ENCODE peak calls at places on chromosomes 6 and 20, in eight cellular contexts. One of them, this sample, is unnamed.

GRCh38 chr6:63307581-63308246 is 12.1 kb downstream of the LGSN start:
- DNase-seq in astrocyte of the spinal cord: peak; percentile 40
- DNase-seq in upper lobe of right lung: no peak
- DNase-seq in psoas muscle: no peak
- DNase-seq in AG04450: peak; percentile 23
- DNase-seq in lower lobe of right lung: no peak
- DNase-seq in endothelial cell: peak; percentile 8
- DNase-seq in CD8-positive, alpha-beta T cell: no peak
- DNase-seq in this sample: no peak

GRCh38 chr20:57022306-57022705 is 244.1 kb downstream of the BMP7 start:
- DNase-seq in astrocyte of the spinal cord: no peak
- DNase-seq in upper lobe of right lung: no peak
- DNase-seq in psoas muscle: no peak
- DNase-seq in AG04450: no peak
- DNase-seq in lower lobe of right lung: no peak
- DNase-seq in endothelial cell: no peak
- DNase-seq in CD8-positive, alpha-beta T cell: no peak
- DNase-seq in this sample: no peak

GRCh38 chr20:63738687-63739128 is 868 bp upstream of the SLC2A4RG start:
- DNase-seq in astrocyte of the spinal cord: peak; percentile 28
- DNase-seq in upper lobe of right lung: peak; percentile 89
- DNase-seq in psoas muscle: peak; percentile 86
- DNase-seq in AG04450: no peak
- DNase-seq in lower lobe of right lung: peak; percentile 79
- DNase-seq in endothelial cell: peak; percentile 60
- DNase-seq in CD8-positive, alpha-beta T cell: no peak
- DNase-seq in this sample: no peak

GRCh38 chr6:134293659-134294161 is 24.2 kb downstream of the SGK1 start:
- DNase-seq in astrocyte of the spinal cord: no peak
- DNase-seq in upper lobe of right lung: no peak
- DNase-seq in psoas muscle: no peak
- DNase-seq in AG04450: no peak
- DNase-seq in lower lobe of right lung: no peak
- DNase-seq in endothelial cell: no peak
- DNase-seq in CD8-positive, alpha-beta T cell: no peak
- DNase-seq in this sample: no peak

GRCh38 chr6:452301-453067 is 60.9 kb downstream of the IRF4 start:
- DNase-seq in astrocyte of the spinal cord: no peak
- DNase-seq in upper lobe of right lung: no peak
- DNase-seq in psoas muscle: no peak
- DNase-seq in AG04450: no peak
- DNase-seq in lower lobe of right lung: no peak
- DNase-seq in endothelial cell: no peak
- DNase-seq in CD8-positive, alpha-beta T cell: no peak
- DNase-seq in this sample: no peak

GRCh38 chr6:108565893-108566292 is 5.2 kb downstream of the FOXO3 start:
- DNase-seq in astrocyte of the spinal cord: peak; percentile 46
- DNase-seq in upper lobe of right lung: no peak
- DNase-seq in psoas muscle: no peak
- DNase-seq in AG04450: no peak
- DNase-seq in lower lobe of right lung: no peak
- DNase-seq in endothelial cell: no peak
- DNase-seq in CD8-positive, alpha-beta T cell: no peak
- DNase-seq in this sample: no peak

GRCh38 chr6:41576667-41577066 is 30.5 kb downstream of the FOXP4 start:
- DNase-seq in astrocyte of the spinal cord: no peak
- DNase-seq in upper lobe of right lung: no peak
- DNase-seq in psoas muscle: no peak
- DNase-seq in AG04450: no peak
- DNase-seq in lower lobe of right lung: no peak
- DNase-seq in endothelial cell: no peak
- DNase-seq in CD8-positive, alpha-beta T cell: no peak
- DNase-seq in this sample: no peak

GRCh38 chr6:145006914-145007313 is 721.8 kb downstream of the UTRN start:
- DNase-seq in astrocyte of the spinal cord: no peak
- DNase-seq in upper lobe of right lung: no peak
- DNase-seq in psoas muscle: no peak
- DNase-seq in AG04450: no peak
- DNase-seq in lower lobe of right lung: no peak
- DNase-seq in endothelial cell: no peak
- DNase-seq in CD8-positive, alpha-beta T cell: no peak
- DNase-seq in this sample: no peak

GRCh38 chr6:56652231-56652630 is 9.5 kb upstream of the DST start:
- DNase-seq in astrocyte of the spinal cord: peak; percentile 47
- DNase-seq in upper lobe of right lung: no peak
- DNase-seq in psoas muscle: no peak
- DNase-seq in AG04450: no peak
- DNase-seq in lower lobe of right lung: no peak
- DNase-seq in endothelial cell: no peak
- DNase-seq in CD8-positive, alpha-beta T cell: no peak
- DNase-seq in this sample: no peak

GRCh38 chr6:41635365-41635764 is 2.9 kb upstream of the MDFI start:
- DNase-seq in astrocyte of the spinal cord: no peak
- DNase-seq in upper lobe of right lung: peak; percentile 3
- DNase-seq in psoas muscle: no peak
- DNase-seq in AG04450: no peak
- DNase-seq in lower lobe of right lung: peak; percentile 25
- DNase-seq in endothelial cell: no peak
- DNase-seq in CD8-positive, alpha-beta T cell: no peak
- DNase-seq in this sample: no peak

GRCh38 chr20:50393242-50393641 is 116.9 kb upstream of the PTPN1 start:
- DNase-seq in astrocyte of the spinal cord: no peak
- DNase-seq in upper lobe of right lung: no peak
- DNase-seq in psoas muscle: no peak
- DNase-seq in AG04450: no peak
- DNase-seq in lower lobe of right lung: no peak
- DNase-seq in endothelial cell: no peak
- DNase-seq in CD8-positive, alpha-beta T cell: no peak
- DNase-seq in this sample: no peak

GRCh38 chr20:34403908-34404307 is 40.8 kb downstream of the ITCH start:
- DNase-seq in astrocyte of the spinal cord: no peak
- DNase-seq in upper lobe of right lung: no peak
- DNase-seq in psoas muscle: no peak
- DNase-seq in AG04450: no peak
- DNase-seq in lower lobe of right lung: no peak
- DNase-seq in endothelial cell: no peak
- DNase-seq in CD8-positive, alpha-beta T cell: no peak
- DNase-seq in this sample: no peak

GRCh38 chr6:927157-927556 is 234.2 kb upstream of the EXOC2 start:
- DNase-seq in astrocyte of the spinal cord: no peak
- DNase-seq in upper lobe of right lung: no peak
- DNase-seq in psoas muscle: no peak
- DNase-seq in AG04450: no peak
- DNase-seq in lower lobe of right lung: no peak
- DNase-seq in endothelial cell: no peak
- DNase-seq in CD8-positive, alpha-beta T cell: no peak
- DNase-seq in this sample: no peak

GRCh38 chr20:17613328-17614175 is 43.7 kb downstream of the DSTN start:
- DNase-seq in astrocyte of the spinal cord: no peak
- DNase-seq in upper lobe of right lung: peak; percentile 64
- DNase-seq in psoas muscle: peak; percentile 43
- DNase-seq in AG04450: no peak
- DNase-seq in lower lobe of right lung: peak; percentile 42
- DNase-seq in endothelial cell: no peak
- DNase-seq in CD8-positive, alpha-beta T cell: no peak
- DNase-seq in this sample: peak; percentile 52

GRCh38 chr6:26104457-26105108 is 17.4 kb downstream of the HFE start:
- DNase-seq in astrocyte of the spinal cord: no peak
- DNase-seq in upper lobe of right lung: no peak
- DNase-seq in psoas muscle: no peak
- DNase-seq in AG04450: no peak
- DNase-seq in lower lobe of right lung: no peak
- DNase-seq in endothelial cell: no peak
- DNase-seq in CD8-positive, alpha-beta T cell: no peak
- DNase-seq in this sample: no peak

DNA sequence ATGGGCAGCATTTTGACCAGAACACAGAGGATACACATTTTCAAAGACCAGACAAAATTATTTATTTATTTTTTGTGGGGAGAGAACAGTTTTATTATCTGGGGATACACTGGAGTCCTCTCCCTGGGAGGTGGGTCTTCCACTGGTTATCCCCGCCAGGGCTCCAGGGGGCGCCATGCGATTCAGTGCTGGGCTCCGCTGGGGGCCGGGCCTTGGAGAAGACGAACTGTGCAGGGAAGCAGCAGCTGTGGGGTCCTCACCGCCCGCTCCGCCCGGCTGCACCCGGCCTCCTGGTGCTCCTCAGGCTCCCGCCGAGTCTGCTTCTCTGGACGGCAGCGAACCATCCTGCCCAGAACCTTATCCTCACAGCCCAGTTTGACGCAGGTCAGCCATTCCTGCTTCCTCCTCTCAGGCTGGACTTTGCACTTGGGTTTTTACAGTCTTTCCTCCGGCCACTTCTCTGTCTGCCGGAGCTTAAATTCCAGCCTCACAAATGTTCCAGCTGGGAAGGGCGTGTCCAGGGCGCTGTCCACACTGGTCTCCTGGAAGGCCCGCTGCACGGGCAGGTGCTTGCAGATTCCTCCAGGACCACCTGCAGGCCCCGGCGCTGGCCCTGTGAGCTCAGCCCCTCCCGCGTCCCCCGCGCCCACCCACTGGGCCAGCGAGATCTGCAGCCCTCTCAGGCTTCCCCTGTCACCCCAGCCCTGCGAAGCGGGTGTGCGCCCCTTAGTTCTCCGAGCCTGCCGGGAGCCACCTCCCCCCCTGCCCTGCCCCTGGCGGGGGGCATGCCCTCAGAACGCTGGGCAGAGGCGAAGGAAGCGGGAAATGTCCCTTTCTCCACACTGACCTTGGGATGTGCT is 1830.0 kb upstream of the DEFB115 start:
- DNase-seq in astrocyte of the spinal cord: no peak
- DNase-seq in upper lobe of right lung: no peak
- DNase-seq in psoas muscle: no peak
- DNase-seq in AG04450: no peak
- DNase-seq in lower lobe of right lung: no peak
- DNase-seq in endothelial cell: no peak
- DNase-seq in CD8-positive, alpha-beta T cell: no peak
- DNase-seq in this sample: no peak
- TF ChIP-seq CTCF in astrocyte of the spinal cord: no peak
- TF ChIP-seq CTCF in upper lobe of right lung: no peak
- TF ChIP-seq CTCF in psoas muscle: no peak
- TF ChIP-seq CTCF in AG04450: no peak
- TF ChIP-seq CTCF in lower lobe of right lung: no peak
- TF ChIP-seq CTCF in endothelial cell: no peak
- TF ChIP-seq CTCF in CD8-positive, alpha-beta T cell: no peak
- TF ChIP-seq CTCF in this sample: no peak

GRCh38 chr6:82397962-82398692 is 34.5 kb downstream of the TPBG start:
- DNase-seq in astrocyte of the spinal cord: peak; percentile 65
- DNase-seq in upper lobe of right lung: no peak
- DNase-seq in psoas muscle: no peak
- DNase-seq in AG04450: no peak
- DNase-seq in lower lobe of right lung: no peak
- DNase-seq in endothelial cell: no peak
- DNase-seq in CD8-positive, alpha-beta T cell: no peak
- DNase-seq in this sample: no peak
- TF ChIP-seq CTCF in astrocyte of the spinal cord: no peak
- TF ChIP-seq CTCF in upper lobe of right lung: no peak
- TF ChIP-seq CTCF in psoas muscle: no peak
- TF ChIP-seq CTCF in AG04450: no peak
- TF ChIP-seq CTCF in lower lobe of right lung: no peak
- TF ChIP-seq CTCF in endothelial cell: no peak
- TF ChIP-seq CTCF in CD8-positive, alpha-beta T cell: no peak
- TF ChIP-seq CTCF in this sample: no peak

GRCh38 chr20:41080866-41081265 is 52.2 kb downstream of the TOP1 start:
- DNase-seq in astrocyte of the spinal cord: peak; percentile 55
- DNase-seq in upper lobe of right lung: no peak
- DNase-seq in psoas muscle: no peak
- DNase-seq in AG04450: no peak
- DNase-seq in lower lobe of right lung: no peak
- DNase-seq in endothelial cell: no peak
- DNase-seq in CD8-positive, alpha-beta T cell: no peak
- DNase-seq in this sample: no peak

GRCh38 chr20:41081276-41081814 is 52.7 kb downstream of the TOP1 start:
- DNase-seq in astrocyte of the spinal cord: peak; percentile 57
- DNase-seq in upper lobe of right lung: no peak
- DNase-seq in psoas muscle: no peak
- DNase-seq in AG04450: no peak
- DNase-seq in lower lobe of right lung: no peak
- DNase-seq in endothelial cell: no peak
- DNase-seq in CD8-positive, alpha-beta T cell: no peak
- DNase-seq in this sample: no peak

GRCh38 chr20:41076776-41077175 is 48.2 kb downstream of the TOP1 start:
- DNase-seq in astrocyte of the spinal cord: no peak
- DNase-seq in upper lobe of right lung: no peak
- DNase-seq in psoas muscle: no peak
- DNase-seq in AG04450: no peak
- DNase-seq in lower lobe of right lung: no peak
- DNase-seq in endothelial cell: no peak
- DNase-seq in CD8-positive, alpha-beta T cell: no peak
- DNase-seq in this sample: no peak

GRCh38 chr20:41079066-41079465 is 50.4 kb downstream of the TOP1 start:
- DNase-seq in astrocyte of the spinal cord: no peak
- DNase-seq in upper lobe of right lung: no peak
- DNase-seq in psoas muscle: no peak
- DNase-seq in AG04450: no peak
- DNase-seq in lower lobe of right lung: no peak
- DNase-seq in endothelial cell: no peak
- DNase-seq in CD8-positive, alpha-beta T cell: no peak
- DNase-seq in this sample: no peak

GRCh38 chr20:41078329-41078728 is 49.7 kb downstream of the TOP1 start:
- DNase-seq in astrocyte of the spinal cord: peak; percentile 69
- DNase-seq in upper lobe of right lung: no peak
- DNase-seq in psoas muscle: no peak
- DNase-seq in AG04450: no peak
- DNase-seq in lower lobe of right lung: no peak
- DNase-seq in endothelial cell: no peak
- DNase-seq in CD8-positive, alpha-beta T cell: no peak
- DNase-seq in this sample: no peak
- TF ChIP-seq CTCF in astrocyte of the spinal cord: peak; percentile 51
- TF ChIP-seq CTCF in upper lobe of right lung: peak; percentile 53
- TF ChIP-seq CTCF in psoas muscle: peak; percentile 50
- TF ChIP-seq CTCF in AG04450: peak; percentile 65
- TF ChIP-seq CTCF in lower lobe of right lung: peak; percentile 54
- TF ChIP-seq CTCF in endothelial cell: peak; percentile 56
- TF ChIP-seq CTCF in CD8-positive, alpha-beta T cell: no peak
- TF ChIP-seq CTCF in this sample: no peak

DNA sequence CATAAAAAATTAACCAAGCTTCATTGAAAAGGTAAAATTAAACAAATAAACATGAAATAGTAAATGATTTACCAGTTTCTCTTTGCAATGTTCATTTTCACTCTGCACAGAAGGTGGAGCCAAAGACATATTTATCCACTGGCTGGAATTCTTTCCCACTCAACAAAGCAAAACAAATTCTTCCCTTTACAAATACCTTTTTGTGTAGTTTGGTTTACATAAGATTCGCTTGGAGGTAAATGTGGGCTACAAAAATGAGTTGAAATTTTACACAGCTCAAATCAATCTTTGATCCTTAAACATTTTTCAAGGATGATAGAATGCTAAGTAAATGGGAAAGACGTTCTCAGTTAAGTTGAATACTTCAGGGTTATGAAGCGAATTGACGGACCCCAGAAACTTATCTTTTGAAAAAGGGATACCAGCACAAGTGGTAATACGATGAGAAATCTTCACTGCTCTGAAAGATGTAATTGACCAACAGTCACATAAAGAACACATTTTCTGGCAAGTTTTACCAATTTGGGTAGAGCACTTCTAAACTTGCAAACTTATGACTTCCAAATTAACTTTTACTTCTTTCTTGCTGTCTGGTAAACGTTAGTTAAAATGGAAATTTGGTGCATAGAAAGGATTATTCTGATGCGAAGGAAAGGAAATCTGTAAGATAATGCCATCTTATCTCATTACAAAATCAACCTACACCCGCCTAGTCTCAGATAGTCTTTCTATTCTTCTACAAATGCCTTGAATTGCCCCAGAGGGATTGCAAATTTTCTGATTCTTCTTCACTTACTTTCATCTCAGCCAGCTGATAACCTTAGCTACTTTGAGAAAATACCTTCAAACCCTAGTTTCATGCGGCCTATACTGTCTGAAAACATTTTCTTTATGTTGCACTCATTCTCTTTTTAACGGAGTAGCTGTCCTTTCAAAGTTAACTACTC is 4.7 kb upstream of the GJA1 start:
- DNase-seq in astrocyte of the spinal cord: peak; percentile 68
- DNase-seq in upper lobe of right lung: no peak
- DNase-seq in psoas muscle: no peak
- DNase-seq in AG04450: peak; percentile 20
- DNase-seq in lower lobe of right lung: no peak
- DNase-seq in endothelial cell: no peak
- DNase-seq in CD8-positive, alpha-beta T cell: no peak
- DNase-seq in this sample: no peak
- TF ChIP-seq CTCF in astrocyte of the spinal cord: peak; percentile 65
- TF ChIP-seq CTCF in upper lobe of right lung: peak; percentile 72
- TF ChIP-seq CTCF in psoas muscle: peak; percentile 71
- TF ChIP-seq CTCF in AG04450: peak; percentile 70
- TF ChIP-seq CTCF in lower lobe of right lung: peak; percentile 68
- TF ChIP-seq CTCF in endothelial cell: peak; percentile 54
- TF ChIP-seq CTCF in CD8-positive, alpha-beta T cell: no peak
- TF ChIP-seq CTCF in this sample: no peak

This sample was measured in natural killer cell.